ENCODE peak calls at places on chromosome 2, in six cellular contexts. L is T-helper 2 cell, X is EL, Q is body of pancreas, S is fibroblast of mammary gland, F is iPS-NIHi11. T is an unnamed sample.

GRCh38 chr2:96324716-96325037 is 440 bp upstream of the ITPRIPL1 start:
- DNase-seq in L (peak; percentile 53), X (no peak), Q (no peak), S (no peak), F (no peak), T (no peak)

GRCh38 chr2:199742884-199743283 is 108.1 kb downstream of the FTCDNL1 start:
- DNase-seq in L (no peak), X (no peak), Q (no peak), S (no peak), F (no peak), T (no peak)

GRCh38 chr2:57842531-57842930 is 204.1 kb upstream of the VRK2 start:
- DNase-seq in L (no peak), X (peak; percentile 10), Q (no peak), S (peak; percentile 90), F (no peak), T (no peak)

GRCh38 chr2:72936669-72937355 is 19.5 kb downstream of the EMX1 start:
- DNase-seq in L (no peak), X (no peak), Q (no peak), S (no peak), F (no peak), T (no peak)

GRCh38 chr2:8447610-8448221 is 234.1 kb upstream of the ID2 start:
- DNase-seq in L (no peak), X (peak; percentile 83), Q (no peak), S (peak; percentile 74), F (no peak), T (no peak)

GRCh38 chr2:119316066-119316465 is 50.6 kb downstream of the C2orf76 start:
- DNase-seq in L (no peak), X (no peak), Q (no peak), S (no peak), F (no peak), T (no peak)

GRCh38 chr2:29117636-29118303 is 2.6 kb downstream of the CLIP4 start:
- DNase-seq in L (no peak), X (peak; percentile 79), Q (no peak), S (peak; percentile 57), F (no peak), T (no peak)

GRCh38 chr2:151793123-151793522 is 35.1 kb downstream of the ARL5A start:
- DNase-seq in L (no peak), X (no peak), Q (no peak), S (no peak), F (no peak), T (no peak)

GRCh38 chr2:210460863-210461227 is 15.7 kb downstream of the LANCL1 start:
- DNase-seq in L (no peak), X (no peak), Q (no peak), S (no peak), F (no peak), T (no peak)

GRCh38 chr2:211133766-211134165 is 577.4 kb downstream of the CPS1 start:
- DNase-seq in L (no peak), X (no peak), Q (no peak), S (no peak), F (no peak), T (no peak)

GRCh38 chr2:97858442-97858841 is 137.3 kb downstream of the TMEM131 start:
- DNase-seq in L (no peak), X (no peak), Q (no peak), S (no peak), F (peak; percentile 23), T (no peak)

GRCh38 chr2:71697106-71698010 is 244.0 kb downstream of the DYSF start:
- DNase-seq in L (no peak), X (no peak), Q (no peak), S (no peak), F (no peak), T (no peak)

GRCh38 chr2:189614585-189614984 is 34.0 kb upstream of the SLC40A1 start:
- DNase-seq in L (no peak), X (no peak), Q (no peak), S (no peak), F (no peak), T (no peak)

GRCh38 chr2:219627105-219628100 is at the start of gene SLC4A3:
- DNase-seq in L (peak; percentile 5), X (peak; percentile 50), Q (no peak), S (no peak), F (peak; percentile 95), T (peak; percentile 36)

GRCh38 chr2:127546797-127547196 is 11.3 kb downstream of the MYO7B start:
- DNase-seq in L (no peak), X (no peak), Q (no peak), S (no peak), F (no peak), T (no peak)

GRCh38 chr2:195590866-195591215 is 66.2 kb upstream of the SLC39A10 start:
- DNase-seq in L (no peak), X (no peak), Q (peak; percentile 37), S (no peak), F (no peak), T (no peak)

GRCh38 chr2:147355706-147356105 is 489.1 kb upstream of the ACVR2A start:
- DNase-seq in L (no peak), X (no peak), Q (peak; percentile 52), S (no peak), F (no peak), T (no peak)

GRCh38 chr2:42569116-42569711 is 782 bp downstream of the MTA3 start:
- DNase-seq in L (peak; percentile 31), X (peak; percentile 40), Q (peak; percentile 16), S (peak; percentile 26), F (peak; percentile 42), T (peak; percentile 23)

GRCh38 chr2:864501-865106 is 86.0 kb upstream of the SNTG2 start:
- DNase-seq in L (no peak), X (no peak), Q (no peak), S (no peak), F (no peak), T (no peak)

GRCh38 chr2:214902273-214902672 is 92.8 kb upstream of the BARD1 start:
- DNase-seq in L (no peak), X (no peak), Q (no peak), S (no peak), F (no peak), T (no peak)

GRCh38 chr2:101140978-101141655 is 10.1 kb downstream of the TBC1D8 start:
- DNase-seq in L (no peak), X (peak; percentile 35), Q (no peak), S (peak; percentile 45), F (no peak), T (no peak)